ENCODE peak calls at places on chromosomes 7 and 10, in ten cellular contexts. Y is T-cell; V is GF-D8; H is type B pancreatic cell; U is naive thymus-derived CD4-positive, alpha-beta T cell; L is T-helper 2 cell; N is hepatocyte; F is iris pigment epithelial cell; P is HT-29; G is GDM1. T is an unnamed sample.
A peak's percentile ranks its signal among the peaks of the same experiment; 100 is the strongest.

GRCh38 chr10:68402271-68402670 is 4.8 kb downstream of the RUFY2 start:
- DNase-seq in Y (no peak), V (no peak), H (no peak), U (no peak), L (no peak), N (no peak), F (peak; percentile 61), P (no peak), G (no peak), T (no peak)

GRCh38 chr10:123045961-123046731 is 37.3 kb downstream of the ACADSB start:
- DNase-seq in Y (no peak), V (no peak), H (no peak), U (no peak), L (no peak), N (no peak), F (no peak), P (no peak), G (no peak), T (no peak)

GRCh38 chr10:18224626-18225445 is 84.6 kb downstream of the CACNB2 start:
- DNase-seq in Y (no peak), V (no peak), H (no peak), U (no peak), L (no peak), N (no peak), F (no peak), P (no peak), G (no peak), T (no peak)

GRCh38 chr10:24579448-24579847 is 144.2 kb downstream of the ARHGAP21 start:
- DNase-seq in Y (no peak), V (no peak), H (no peak), U (no peak), L (no peak), N (no peak), F (no peak), P (no peak), G (no peak), T (no peak)

GRCh38 chr10:75746356-75746755 is 314.9 kb downstream of the LRMDA start:
- DNase-seq in Y (no peak), V (no peak), H (no peak), U (no peak), L (no peak), N (no peak), F (no peak), P (no peak), G (no peak), T (no peak)

GRCh38 chr10:111098679-111099437 is 22.0 kb downstream of the ADRA2A start:
- DNase-seq in Y (no peak), V (no peak), H (no peak), U (no peak), L (no peak), N (no peak), F (peak; percentile 1), P (peak; percentile 54), G (no peak), T (no peak)

GRCh38 chr7:79176859-79177477 is 276.5 kb downstream of the MAGI2 start:
- DNase-seq in Y (no peak), V (peak; percentile 4), H (no peak), U (peak; percentile 0), L (no peak), N (peak; percentile 58), F (peak; percentile 62), P (peak; percentile 72), G (no peak), T (no peak)

GRCh38 chr7:52956379-52956915 is 79.0 kb upstream of the POM121L12 start:
- DNase-seq in Y (no peak), V (no peak), H (no peak), U (no peak), L (no peak), N (peak; percentile 36), F (no peak), P (no peak), G (no peak), T (no peak)

GRCh38 chr10:1739751-1740150 is 2.4 kb upstream of the ADARB2 start:
- DNase-seq in Y (no peak), V (no peak), H (no peak), U (no peak), L (no peak), N (no peak), F (no peak), P (no peak), G (no peak), T (no peak)

GRCh38 chr7:26603631-26604030 is 260.8 kb downstream of the SKAP2 start:
- DNase-seq in Y (no peak), V (no peak), H (no peak), U (no peak), L (no peak), N (peak; percentile 31), F (peak; percentile 5), P (no peak), G (no peak), T (no peak)

GRCh38 chr7:92873776-92874175 is 37.4 kb upstream of the CDK6 start:
- DNase-seq in Y (no peak), V (no peak), H (no peak), U (no peak), L (no peak), N (no peak), F (no peak), P (no peak), G (no peak), T (no peak)

GRCh38 chr7:107219563-107220244 is 50.9 kb downstream of the HBP1 start:
- DNase-seq in Y (no peak), V (no peak), H (no peak), U (no peak), L (no peak), N (no peak), F (no peak), P (no peak), G (no peak), T (no peak)

GRCh38 chr10:61708841-61709240 is 46.1 kb downstream of the CABCOCO1 start:
- DNase-seq in Y (no peak), V (no peak), H (no peak), U (no peak), L (no peak), N (no peak), F (peak; percentile 42), P (no peak), G (no peak), T (no peak)

GRCh38 chr7:158847451-158847866 is 8.9 kb upstream of the DYNC2I1 start:
- DNase-seq in Y (no peak), V (no peak), H (no peak), U (no peak), L (no peak), N (no peak), F (no peak), P (no peak), G (no peak), T (no peak)

GRCh38 chr10:102542800-102543418 is 39.1 kb downstream of the SUFU start:
- DNase-seq in Y (no peak), V (no peak), H (no peak), U (no peak), L (no peak), N (no peak), F (peak; percentile 78), P (no peak), G (no peak), T (no peak)

GRCh38 chr10:133616371-133617130 is 10.0 kb downstream of the FRG2B start:
- DNase-seq in Y (no peak), V (no peak), H (no peak), U (no peak), L (no peak), N (no peak), F (no peak), P (no peak), G (no peak), T (no peak)